ENCODE peak calls at places on chromosomes 6 and 20, in four cellular contexts. One of them, this sample, is unnamed.

GRCh38 chr6:128806274-128806673 is 76.7 kb upstream of the LAMA2 start:
- DNase-seq in IMR-90: no peak
- DNase-seq in effector memory CD4-positive, alpha-beta T cell: no peak
- DNase-seq in left ventricle myocardium inferior: no peak
- DNase-seq in this sample: peak

GRCh38 chr20:60283281-60283680 is 325.1 kb downstream of the CDH26 start:
- DNase-seq in IMR-90: no peak
- DNase-seq in effector memory CD4-positive, alpha-beta T cell: no peak
- DNase-seq in left ventricle myocardium inferior: no peak
- DNase-seq in this sample: peak

GRCh38 chr20:47360489-47361267 is 4.2 kb upstream of the ZMYND8 start:
- DNase-seq in IMR-90: peak
- DNase-seq in effector memory CD4-positive, alpha-beta T cell: no peak
- DNase-seq in left ventricle myocardium inferior: peak
- DNase-seq in this sample: peak

GRCh38 chr6:84853901-84854300 is 89.5 kb upstream of the TBX18 start:
- DNase-seq in IMR-90: no peak
- DNase-seq in effector memory CD4-positive, alpha-beta T cell: no peak
- DNase-seq in left ventricle myocardium inferior: no peak
- DNase-seq in this sample: no peak

GRCh38 chr6:158737710-158738615 is 81.2 kb downstream of the EZR start:
- DNase-seq in IMR-90: peak
- DNase-seq in effector memory CD4-positive, alpha-beta T cell: no peak
- DNase-seq in left ventricle myocardium inferior: no peak
- DNase-seq in this sample: peak

GRCh38 chr6:51854876-51855275 is 232.5 kb downstream of the PKHD1 start:
- DNase-seq in IMR-90: no peak
- DNase-seq in effector memory CD4-positive, alpha-beta T cell: no peak
- DNase-seq in left ventricle myocardium inferior: no peak
- DNase-seq in this sample: no peak

GRCh38 chr6:7135755-7136154 is 28.0 kb downstream of the RREB1 start:
- DNase-seq in IMR-90: no peak
- DNase-seq in effector memory CD4-positive, alpha-beta T cell: no peak
- DNase-seq in left ventricle myocardium inferior: no peak
- DNase-seq in this sample: no peak

GRCh38 chr20:59253779-59254319 is 46.6 kb upstream of the EDN3 start:
- DNase-seq in IMR-90: no peak
- DNase-seq in effector memory CD4-positive, alpha-beta T cell: peak
- DNase-seq in left ventricle myocardium inferior: no peak
- DNase-seq in this sample: no peak

GRCh38 chr6:104325341-104326172 is 534.2 kb downstream of the HACE1 start:
- DNase-seq in IMR-90: no peak
- DNase-seq in effector memory CD4-positive, alpha-beta T cell: no peak
- DNase-seq in left ventricle myocardium inferior: no peak
- DNase-seq in this sample: peak

GRCh38 chr6:30169658-30170614 is 6.6 kb downstream of the TRIM15 start:
- DNase-seq in IMR-90: peak
- DNase-seq in effector memory CD4-positive, alpha-beta T cell: no peak
- DNase-seq in left ventricle myocardium inferior: no peak
- DNase-seq in this sample: peak

GRCh38 chr20:50580016-50580747 is 70.0 kb downstream of the PTPN1 start:
- DNase-seq in IMR-90: peak
- DNase-seq in effector memory CD4-positive, alpha-beta T cell: peak
- DNase-seq in left ventricle myocardium inferior: peak
- DNase-seq in this sample: peak

GRCh38 chr20:23019403-23019802 is 15.7 kb upstream of the SSTR4 start:
- DNase-seq in IMR-90: no peak
- DNase-seq in effector memory CD4-positive, alpha-beta T cell: no peak
- DNase-seq in left ventricle myocardium inferior: no peak
- DNase-seq in this sample: no peak

GRCh38 chr20:16518068-16518783 is 55.0 kb downstream of the KIF16B start:
- DNase-seq in IMR-90: peak
- DNase-seq in effector memory CD4-positive, alpha-beta T cell: no peak
- DNase-seq in left ventricle myocardium inferior: no peak
- DNase-seq in this sample: peak

GRCh38 chr20:3753501-3754257 is 13.9 kb downstream of the ADISSP start:
- DNase-seq in IMR-90: no peak
- DNase-seq in effector memory CD4-positive, alpha-beta T cell: no peak
- DNase-seq in left ventricle myocardium inferior: no peak
- DNase-seq in this sample: no peak

GRCh38 chr6:44898296-44898930 is 429.7 kb upstream of the RUNX2 start:
- DNase-seq in IMR-90: peak
- DNase-seq in effector memory CD4-positive, alpha-beta T cell: no peak
- DNase-seq in left ventricle myocardium inferior: no peak
- DNase-seq in this sample: peak

GRCh38 chr6:52227495-52227894 is 16.8 kb downstream of the IL17F start:
- DNase-seq in IMR-90: peak
- DNase-seq in effector memory CD4-positive, alpha-beta T cell: no peak
- DNase-seq in left ventricle myocardium inferior: no peak
- DNase-seq in this sample: no peak

GRCh38 chr20:63183422-63184146 is 32.3 kb downstream of the YTHDF1 start:
- DNase-seq in IMR-90: no peak
- DNase-seq in effector memory CD4-positive, alpha-beta T cell: peak
- DNase-seq in left ventricle myocardium inferior: no peak
- DNase-seq in this sample: peak

GRCh38 chr20:46356195-46357029 is 48.1 kb upstream of the CDH22 start:
- DNase-seq in IMR-90: no peak
- DNase-seq in effector memory CD4-positive, alpha-beta T cell: no peak
- DNase-seq in left ventricle myocardium inferior: no peak
- DNase-seq in this sample: no peak

GRCh38 chr20:32018269-32019155 is 8.3 kb downstream of the CCM2L start:
- DNase-seq in IMR-90: no peak
- DNase-seq in effector memory CD4-positive, alpha-beta T cell: peak
- DNase-seq in left ventricle myocardium inferior: peak
- DNase-seq in this sample: no peak

GRCh38 chr20:33110147-33110825 is 30.8 kb downstream of the BPIFB4 start:
- DNase-seq in IMR-90: no peak
- DNase-seq in effector memory CD4-positive, alpha-beta T cell: no peak
- DNase-seq in left ventricle myocardium inferior: no peak
- DNase-seq in this sample: no peak

GRCh38 chr6:92231220-92231701 is 1188.1 kb downstream of the EPHA7 start:
- DNase-seq in IMR-90: no peak
- DNase-seq in effector memory CD4-positive, alpha-beta T cell: no peak
- DNase-seq in left ventricle myocardium inferior: no peak
- DNase-seq in this sample: no peak

GRCh38 chr20:48718914-48719578 is 108.8 kb downstream of the PREX1 start:
- DNase-seq in IMR-90: no peak
- DNase-seq in effector memory CD4-positive, alpha-beta T cell: peak
- DNase-seq in left ventricle myocardium inferior: no peak
- DNase-seq in this sample: no peak

GRCh38 chr6:19297880-19298279 is 539.3 kb upstream of the ID4 start:
- DNase-seq in IMR-90: no peak
- DNase-seq in effector memory CD4-positive, alpha-beta T cell: no peak
- DNase-seq in left ventricle myocardium inferior: no peak
- DNase-seq in this sample: no peak

GRCh38 chr6:13613029-13613594 is 2.0 kb upstream of the NOL7 start:
- DNase-seq in IMR-90: no peak
- DNase-seq in effector memory CD4-positive, alpha-beta T cell: no peak
- DNase-seq in left ventricle myocardium inferior: no peak
- DNase-seq in this sample: no peak

GRCh38 chr6:140985679-140986275 is 1146.9 kb upstream of the GJE1 start:
- DNase-seq in IMR-90: peak
- DNase-seq in effector memory CD4-positive, alpha-beta T cell: no peak
- DNase-seq in left ventricle myocardium inferior: no peak
- DNase-seq in this sample: no peak

GRCh38 chr6:110064744-110065524 is 86.8 kb downstream of the GPR6 start:
- DNase-seq in IMR-90: no peak
- DNase-seq in effector memory CD4-positive, alpha-beta T cell: no peak
- DNase-seq in left ventricle myocardium inferior: no peak
- DNase-seq in this sample: no peak

GRCh38 chr6:104227502-104227901 is 632.2 kb downstream of the HACE1 start:
- DNase-seq in IMR-90: no peak
- DNase-seq in effector memory CD4-positive, alpha-beta T cell: no peak
- DNase-seq in left ventricle myocardium inferior: no peak
- DNase-seq in this sample: no peak

GRCh38 chr6:34386316-34387137 is 5.9 kb downstream of the NUDT3 start:
- DNase-seq in IMR-90: peak
- DNase-seq in effector memory CD4-positive, alpha-beta T cell: no peak
- DNase-seq in left ventricle myocardium inferior: no peak
- DNase-seq in this sample: peak

GRCh38 chr6:54014440-54014839 is 96.8 kb upstream of the MLIP start:
- DNase-seq in IMR-90: no peak
- DNase-seq in effector memory CD4-positive, alpha-beta T cell: no peak
- DNase-seq in left ventricle myocardium inferior: no peak
- DNase-seq in this sample: no peak

GRCh38 chr20:47785900-47786762 is 850 bp upstream of the SULF2 start:
- DNase-seq in IMR-90: peak
- DNase-seq in effector memory CD4-positive, alpha-beta T cell: no peak
- DNase-seq in left ventricle myocardium inferior: peak
- DNase-seq in this sample: peak

GRCh38 chr20:64164123-64164836 is at the start of gene MYT1:
- DNase-seq in IMR-90: no peak
- DNase-seq in effector memory CD4-positive, alpha-beta T cell: no peak
- DNase-seq in left ventricle myocardium inferior: no peak
- DNase-seq in this sample: no peak

GRCh38 chr20:37349517-37350491 is 3.9 kb downstream of the SRC start:
- DNase-seq in IMR-90: peak
- DNase-seq in effector memory CD4-positive, alpha-beta T cell: no peak
- DNase-seq in left ventricle myocardium inferior: no peak
- DNase-seq in this sample: peak

GRCh38 chr6:22569281-22570184 is at the start of gene HDGFL1:
- DNase-seq in IMR-90: no peak
- DNase-seq in effector memory CD4-positive, alpha-beta T cell: no peak
- DNase-seq in left ventricle myocardium inferior: no peak
- DNase-seq in this sample: no peak

GRCh38 chr6:157017861-157018260 is 240.7 kb downstream of the ARID1B start:
- DNase-seq in IMR-90: peak
- DNase-seq in effector memory CD4-positive, alpha-beta T cell: no peak
- DNase-seq in left ventricle myocardium inferior: no peak
- DNase-seq in this sample: no peak

GRCh38 chr6:75735491-75736186 is 13.4 kb upstream of the MYO6 start:
- DNase-seq in IMR-90: peak
- DNase-seq in effector memory CD4-positive, alpha-beta T cell: no peak
- DNase-seq in left ventricle myocardium inferior: no peak
- DNase-seq in this sample: peak

GRCh38 chr6:123587838-123588545 is 48.8 kb downstream of the TRDN start:
- DNase-seq in IMR-90: no peak
- DNase-seq in effector memory CD4-positive, alpha-beta T cell: no peak
- DNase-seq in left ventricle myocardium inferior: no peak
- DNase-seq in this sample: no peak

This sample was measured in cardiac fibroblast.